ENCODE peak calls at places on chromosomes 12 and 14, in five cellular contexts. Z is nucleus accumbens, S is aorta, N is spleen, R is HuH-7. B is an unnamed sample.

GRCh38 chr12:120496353-120497340 is 734 bp downstream of the DYNLL1 start:
- DNase-seq in R (peak; percentile 22), S (peak; percentile 88), N (peak; percentile 89), Z (peak; percentile 79), B (peak; percentile 75)

GRCh38 chr12:2129076-2129475 is 76.3 kb downstream of the CACNA1C start:
- DNase-seq in R (no peak), S (peak; percentile 21), N (no peak), Z (no peak), B (no peak)

GRCh38 chr12:93441111-93441616 is 583 bp downstream of the UBE2N start:
- DNase-seq in N (peak; percentile 92), S (peak; percentile 85), R (no peak), Z (no peak), B (no peak)

GRCh38 chr14:72810201-72810600 is 83.7 kb downstream of the DPF3 start:
- DNase-seq in S (no peak), R (no peak), N (no peak), Z (no peak), B (no peak)

GRCh38 chr12:111775205-111776193 is 8.8 kb downstream of the ALDH2 start:
- DNase-seq in Z (peak; percentile 34), S (peak; percentile 81), R (peak; percentile 75), N (peak; percentile 93), B (no peak)

GRCh38 chr14:68099348-68100045 is 279.9 kb downstream of the RAD51B start:
- DNase-seq in Z (no peak), R (no peak), S (no peak), N (no peak), B (no peak)

GRCh38 chr14:93989939-93990338 is 7.2 kb upstream of the CCDC197 start:
- DNase-seq in Z (no peak), N (no peak), R (peak; percentile 30), S (no peak), B (no peak)

GRCh38 chr12:101795013-101795412 is 35.7 kb downstream of the GNPTAB start:
- DNase-seq in R (no peak), S (no peak), N (no peak), Z (no peak), B (no peak)

GRCh38 chr14:77131206-77131605 is 10.4 kb downstream of the ZDHHC22 start:
- DNase-seq in R (no peak), Z (no peak), N (no peak), S (no peak), B (no peak)

GRCh38 chr14:61706096-61706690 is 10.9 kb downstream of the HIF1A start:
- DNase-seq in S (no peak), Z (no peak), R (no peak), N (no peak), B (no peak)

GRCh38 chr14:69682607-69683263 is 71.3 kb downstream of the SUSD6 start:
- DNase-seq in Z (no peak), R (no peak), S (no peak), N (no peak), B (no peak)

GRCh38 chr14:49017451-49017850 is 568.7 kb downstream of the RPS29 start:
- DNase-seq in Z (no peak), N (no peak), S (no peak), R (peak; percentile 5), B (no peak)

GRCh38 chr14:97155320-97155719 is 358.1 kb downstream of the VRK1 start:
- DNase-seq in S (no peak), Z (no peak), N (no peak), R (no peak), B (no peak)

GRCh38 chr12:12715459-12716150 is 1.6 kb upstream of the CDKN1B start:
- DNase-seq in R (no peak), S (no peak), Z (no peak), N (no peak), B (no peak)

GRCh38 chr14:32709072-32709471 is 229.6 kb upstream of the NPAS3 start:
- DNase-seq in Z (peak; percentile 50), R (no peak), S (no peak), N (no peak), B (no peak)

GRCh38 chr14:106276326-106277267 is 750.2 kb downstream of the TMEM121 start:
- DNase-seq in S (no peak), R (no peak), Z (no peak), N (no peak), B (no peak)

GRCh38 chr14:91669867-91670266 is 62.0 kb downstream of the CATSPERB start:
- DNase-seq in Z (no peak), N (no peak), S (no peak), R (no peak), B (no peak)

GRCh38 chr12:3863756-3864155 is 9.4 kb downstream of the PARP11 start:
- DNase-seq in R (no peak), S (no peak), Z (no peak), N (no peak), B (no peak)

GRCh38 chr14:64060648-64061096 is 207.9 kb downstream of the SYNE2 start:
- DNase-seq in S (no peak), N (no peak), R (peak; percentile 27), Z (no peak), B (no peak)

GRCh38 chr12:57143454-57143853 is 4.0 kb downstream of the LRP1-AS start:
- DNase-seq in S (no peak), N (no peak), R (no peak), Z (no peak), B (no peak)

GRCh38 chr12:10554228-10554970 is 48.7 kb downstream of the EIF2S3B start:
- DNase-seq in N (no peak), S (no peak), R (no peak), Z (no peak), B (no peak)

GRCh38 chr12:68367903-68368302 is 35.7 kb upstream of the MDM1 start:
- DNase-seq in N (no peak), S (no peak), Z (no peak), R (no peak), B (no peak)

GRCh38 chr14:26860111-26860510 is 262.3 kb upstream of the NOVA1 start:
- DNase-seq in S (no peak), N (no peak), R (no peak), Z (no peak), B (no peak)

GRCh38 chr12:3119745-3120660 is 42.8 kb downstream of the TSPAN9 start:
- DNase-seq in N (no peak), Z (no peak), S (peak; percentile 92), R (no peak), B (no peak)